ENCODE peak calls at places on chromosomes 3 and 15, in eight cellular contexts. X, I, G, R, H, K, Z and N are unnamed samples.

GRCh38 chr3:177147790-177148189 is 49.5 kb downstream of the TBL1XR1 start:
- DNase-seq in X (no peak), I (no peak), G (no peak), R (no peak), H (no peak), K (no peak), Z (no peak), N (no peak)

GRCh38 chr3:15405448-15406050 is 21.8 kb downstream of the METTL6 start:
- DNase-seq in X (no peak), I (no peak), G (peak; percentile 71), R (no peak), H (no peak), K (peak; percentile 61), Z (no peak), N (no peak)

GRCh38 chr3:184582583-184582982 is 21.0 kb downstream of the EPHB3 start:
- DNase-seq in X (no peak), I (no peak), G (no peak), R (no peak), H (no peak), K (no peak), Z (no peak), N (no peak)

GRCh38 chr3:58719684-58720083 is 53.1 kb upstream of the FAM3D start:
- DNase-seq in X (no peak), I (no peak), G (no peak), R (no peak), H (no peak), K (no peak), Z (no peak), N (no peak)

GRCh38 chr15:85785887-85786777 is 8.6 kb downstream of the KLHL25 start:
- DNase-seq in X (no peak), I (no peak), G (peak; percentile 83), R (no peak), H (no peak), K (peak; percentile 17), Z (no peak), N (no peak)

GRCh38 chr3:186964071-186964470 is 33.7 kb downstream of the ST6GAL1 start:
- DNase-seq in X (no peak), I (no peak), G (no peak), R (no peak), H (no peak), K (no peak), Z (no peak), N (no peak)

GRCh38 chr15:85825719-85826118 is 31.0 kb upstream of the KLHL25 start:
- DNase-seq in X (no peak), I (no peak), G (no peak), R (no peak), H (no peak), K (no peak), Z (no peak), N (no peak)

GRCh38 chr15:36601497-36601932 is 22.1 kb downstream of the CDIN1 start:
- DNase-seq in X (no peak), I (no peak), G (no peak), R (no peak), H (no peak), K (no peak), Z (no peak), N (no peak)

GRCh38 chr15:31483053-31483923 is 156.7 kb downstream of the KLF13 start:
- DNase-seq in X (peak; percentile 56), I (peak; percentile 82), G (no peak), R (no peak), H (no peak), K (no peak), Z (peak; percentile 62), N (peak; percentile 42)

GRCh38 chr3:52773361-52774065 is 2.8 kb upstream of the NEK4 start:
- DNase-seq in X (no peak), I (no peak), G (no peak), R (no peak), H (no peak), K (no peak), Z (no peak), N (no peak)

GRCh38 chr15:39621961-39622360 is 41.1 kb downstream of the THBS1 start:
- DNase-seq in X (no peak), I (no peak), G (no peak), R (no peak), H (no peak), K (no peak), Z (no peak), N (no peak)

GRCh38 chr3:177961784-177962183 is 574.5 kb upstream of the KCNMB2 start:
- DNase-seq in X (no peak), I (no peak), G (no peak), R (no peak), H (no peak), K (no peak), Z (no peak), N (no peak)

GRCh38 chr3:163878396-163878795 is 1199.9 kb downstream of the SI start:
- DNase-seq in X (no peak), I (no peak), G (no peak), R (no peak), H (no peak), K (no peak), Z (no peak), N (no peak)

GRCh38 chr3:97872209-97873042 is 50.6 kb downstream of the CRYBG3 start:
- DNase-seq in X (peak; percentile 31), I (no peak), G (no peak), R (no peak), H (no peak), K (no peak), Z (no peak), N (peak; percentile 32)

GRCh38 chr3:128084675-128085021 is 32.4 kb downstream of the SEC61A1 start:
- DNase-seq in X (no peak), I (no peak), G (no peak), R (no peak), H (no peak), K (no peak), Z (no peak), N (no peak)

GRCh38 chr3:126293370-126294082 is 63.7 kb downstream of the KLF15 start:
- DNase-seq in X (no peak), I (no peak), G (no peak), R (no peak), H (peak; percentile 73), K (no peak), Z (no peak), N (no peak)

GRCh38 chr3:53109190-53109589 is 21.0 kb downstream of the RFT1 start:
- DNase-seq in X (peak; percentile 24), I (no peak), G (no peak), R (no peak), H (no peak), K (no peak), Z (no peak), N (peak; percentile 43)